ENCODE peak calls at places on chromosomes 4 and X, in six cellular contexts. M, N, C, K, Q and O are unnamed samples. For H3K9me3, the result is how much of the 10 kb centered on the place peaks cover.

GRCh38 chr4:30939684-30940083 is 219.5 kb downstream of the PCDH7 start:
- DNase-seq in C (no peak), Q (no peak), K (no peak), M (no peak), N (no peak), O (no peak)

GRCh38 chr4:80767944-80768343 is 262.6 kb upstream of the BMP3 start:
- DNase-seq in M (peak), K (no peak), N (no peak), Q (no peak), C (no peak), O (no peak)

GRCh38 chr4:59608466-59608865 is 1591.7 kb upstream of the ADGRL3 start:
- DNase-seq in C (no peak), N (no peak), M (no peak), K (no peak), Q (no peak), O (no peak)

GRCh38 chr4:184826315-184827266 is 823 bp upstream of the ACSL1 start:
- DNase-seq in M (no peak), N (peak), K (peak), Q (no peak), C (peak), O (peak)

GRCh38 chr4:98261291-98262271 is at the start of gene RAP1GDS1:
- DNase-seq in K (peak), M (peak), C (peak), Q (peak), N (peak), O (peak)

GRCh38 chrX:37912286-37912685 is 64.9 kb upstream of the DYNLT3 start:
- DNase-seq in M (no peak), C (no peak), Q (no peak), N (no peak), K (no peak), O (no peak)

GRCh38 chrX:125497667-125498066 is 178.0 kb downstream of the TEX13C start:
- DNase-seq in Q (no peak), C (no peak), M (no peak), N (no peak), K (no peak), O (no peak)

GRCh38 chr4:16590792-16591191 is 307.7 kb downstream of the LDB2 start:
- DNase-seq in N (no peak), C (no peak), M (no peak), Q (no peak), K (no peak), O (peak)

GRCh38 chrX:74234829-74235228 is 69.2 kb upstream of the ZCCHC13 start:
- DNase-seq in K (no peak), Q (no peak), M (no peak), C (no peak), N (no peak), O (no peak)

GRCh38 chrX:110125435-110125834 is 122.5 kb downstream of the TMEM164 start:
- DNase-seq in K (no peak), M (peak), Q (peak), N (no peak), C (peak), O (peak)

GRCh38 chr4:3352918-3353594 is 60.2 kb downstream of the RGS12 start:
- DNase-seq in C (no peak), Q (no peak), K (no peak), N (no peak), M (no peak), O (no peak)

GRCh38 chrX:68718443-68718820 is 71.0 kb downstream of the STARD8 start:
- DNase-seq in K (no peak), C (no peak), N (no peak), Q (no peak), M (no peak), O (no peak)

DNA sequence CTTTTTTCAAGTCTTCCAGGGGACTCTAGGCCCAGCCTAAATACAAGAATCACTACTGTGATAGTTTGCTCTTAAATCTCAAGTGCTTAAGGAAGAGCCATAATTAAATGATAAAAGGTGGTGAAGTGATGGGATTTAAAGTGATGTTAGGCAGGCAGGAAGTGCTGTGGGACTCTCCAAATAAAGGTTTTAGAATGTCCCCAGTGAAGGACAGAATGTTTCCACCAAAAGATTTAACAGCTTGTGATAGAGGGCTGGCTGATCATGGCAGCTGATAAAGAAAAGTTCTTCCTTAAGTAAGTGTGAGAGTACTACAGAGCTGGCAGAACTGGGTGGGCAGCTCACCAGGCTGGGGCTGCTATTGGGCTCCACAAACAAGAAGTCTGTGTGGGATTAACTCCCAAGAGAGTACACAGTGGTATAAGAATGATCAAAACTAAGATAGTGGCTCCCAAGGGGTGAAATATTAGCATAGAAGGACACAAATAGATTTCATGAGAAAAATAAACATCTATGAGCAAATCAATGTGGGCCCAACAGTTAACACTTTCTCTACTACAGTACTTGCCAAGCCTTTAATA is 637.2 kb upstream of the CPEB2 start:
- DNase-seq in K (no peak), C (no peak), N (no peak), M (no peak), Q (no peak), O (no peak)
- H3K9me3 ChIP-seq in K (under half), C (under half), N (under half), M (under half), Q (under half), O (under half)

GRCh38 chrX:146604196-146604595 is 205.4 kb upstream of the CXorf51B start:
- DNase-seq in Q (no peak), M (no peak), N (no peak), K (no peak), C (no peak), O (no peak)

GRCh38 chrX:146602246-146602645 is 207.3 kb upstream of the CXorf51B start:
- DNase-seq in N (no peak), C (no peak), Q (no peak), M (no peak), K (no peak), O (no peak)
- H3K9me3 ChIP-seq in N (under half), C (under half), Q (under half), M (under half), K (under half), O (under half)

GRCh38 chr4:273312-274017 is 31.8 kb downstream of the ZNF732 start:
- DNase-seq in M (no peak), Q (no peak), C (no peak), K (no peak), N (no peak), O (no peak)

DNA sequence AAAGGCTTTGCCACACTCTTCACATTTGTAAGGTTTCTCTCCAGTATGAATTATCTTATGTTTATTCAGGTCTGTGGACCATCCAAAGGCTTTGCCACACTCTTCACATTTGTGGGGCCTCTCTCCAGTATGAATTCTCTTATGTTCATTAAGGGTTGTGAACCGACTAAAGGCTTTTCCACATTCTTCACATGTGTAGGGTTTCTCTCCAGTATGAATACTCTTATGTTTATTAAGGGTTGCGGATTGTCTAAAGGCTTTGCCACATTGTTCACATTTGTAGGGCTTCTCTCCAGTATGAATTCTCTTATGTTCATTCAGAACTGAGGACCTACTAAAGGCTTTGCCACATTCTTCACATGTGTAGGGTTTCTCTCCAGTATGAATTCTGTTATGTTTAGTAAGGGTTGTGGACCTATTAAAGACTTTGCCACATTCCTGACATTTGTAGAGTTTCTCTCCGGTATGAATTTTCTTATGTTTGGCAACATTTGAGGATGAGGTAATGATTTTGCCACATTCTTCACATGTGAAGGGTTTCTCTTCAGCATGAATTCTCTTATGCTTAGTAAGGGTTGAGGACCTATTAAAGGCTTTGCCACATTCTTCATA is 33.7 kb downstream of the ZNF732 start:
- DNase-seq in Q (no peak), M (no peak), N (no peak), C (no peak), K (no peak), O (no peak)
- H3K9me3 ChIP-seq in Q (under half), M (half or more), N (half or more), C (under half), K (half or more), O (half or more)

DNA sequence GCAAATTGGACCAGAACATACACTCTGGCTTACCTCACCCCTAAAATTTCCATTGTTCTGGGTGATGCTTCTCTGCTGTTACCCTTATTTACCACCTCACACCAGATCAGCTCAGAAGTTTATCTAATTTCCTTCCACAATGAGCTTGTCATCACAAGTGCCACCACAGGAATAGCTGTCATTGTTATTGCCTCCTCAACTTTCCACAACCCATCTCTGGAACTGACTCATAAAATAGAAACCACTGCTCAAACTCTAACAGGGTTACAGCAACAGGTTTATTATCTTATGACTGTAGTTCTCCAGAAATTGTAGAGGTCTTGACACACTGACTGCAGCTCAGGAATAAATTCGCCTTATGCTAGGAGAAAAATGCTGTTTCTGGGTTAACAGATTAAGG is 52.7 kb downstream of the ZNF718 start:
- DNase-seq in Q (no peak), C (no peak), N (no peak), K (no peak), M (no peak), O (no peak)
- H3K9me3 ChIP-seq in Q (under half), C (under half), N (under half), K (half or more), M (half or more), O (half or more)

GRCh38 chr4:113070755-113071154 is 21.3 kb downstream of the ANK2 start:
- DNase-seq in Q (no peak), M (no peak), N (no peak), K (no peak), C (no peak), O (no peak)

GRCh38 chr4:113064244-113064643 is 14.8 kb downstream of the ANK2 start:
- DNase-seq in K (no peak), N (no peak), Q (peak), C (peak), M (no peak), O (peak)

GRCh38 chr4:113069212-113069892 is 19.9 kb downstream of the ANK2 start:
- DNase-seq in C (no peak), K (no peak), N (no peak), M (peak), Q (no peak), O (no peak)

GRCh38 chr4:113060853-113061252 is 11.4 kb downstream of the ANK2 start:
- DNase-seq in C (no peak), M (no peak), N (no peak), K (no peak), Q (no peak), O (peak)

GRCh38 chr4:113065629-113066028 is 16.2 kb downstream of the ANK2 start:
- DNase-seq in K (no peak), C (no peak), Q (no peak), M (no peak), N (no peak), O (no peak)
- H3K9me3 ChIP-seq in K (under half), C (under half), Q (under half), M (under half), N (under half), O (under half)

GRCh38 chr4:20030108-20030507 is 221.6 kb upstream of the SLIT2 start:
- DNase-seq in N (no peak), Q (no peak), K (no peak), M (no peak), C (no peak), O (no peak)

GRCh38 chr4:20026456-20026855 is 225.2 kb upstream of the SLIT2 start:
- DNase-seq in Q (no peak), K (no peak), C (no peak), M (peak), N (no peak), O (no peak)

DNA sequence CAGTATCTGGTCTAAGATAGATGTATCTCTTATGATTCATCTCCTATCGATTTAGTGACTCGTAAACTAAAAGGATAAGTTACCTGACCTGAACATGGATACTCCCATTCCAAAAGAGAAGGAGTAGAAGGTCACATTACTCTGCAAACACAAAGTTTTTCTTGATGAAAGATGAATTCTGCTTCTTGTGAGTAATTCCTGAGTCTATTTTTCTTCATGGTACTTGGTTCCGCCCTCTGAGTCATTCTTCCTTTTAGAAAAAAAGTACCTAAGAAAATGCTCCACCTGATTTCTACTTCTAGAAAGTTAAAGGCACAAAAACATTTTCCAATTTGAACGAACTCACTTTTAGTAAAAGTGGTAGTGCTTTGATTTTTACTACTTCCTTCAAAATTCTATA is 223.0 kb upstream of the SLIT2 start:
- DNase-seq in N (no peak), C (no peak), K (no peak), M (peak), Q (no peak), O (no peak)
- H3K9me3 ChIP-seq in N (under half), C (under half), K (under half), M (under half), Q (under half), O (under half)

DNA sequence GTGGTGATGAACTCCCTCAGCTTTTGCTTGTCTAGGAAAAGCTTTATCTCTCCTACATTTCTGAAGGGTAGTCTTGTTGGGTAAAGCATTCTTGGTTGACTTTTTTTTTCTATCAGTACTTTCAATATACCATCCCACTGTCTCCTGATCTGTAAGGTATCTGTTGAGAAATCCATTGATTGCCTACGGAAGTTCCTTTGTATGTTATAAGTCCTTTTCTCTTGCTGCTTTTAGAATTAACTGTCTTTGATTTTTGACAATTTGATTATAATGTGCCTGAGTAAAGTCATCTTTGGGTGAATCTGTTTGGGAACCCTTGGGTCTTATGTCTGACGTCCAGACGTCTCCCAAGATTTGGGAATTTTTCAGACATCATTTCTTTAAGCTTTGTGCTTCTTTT is 30.8 kb downstream of the SCLT1 start:
- DNase-seq in M (no peak), K (no peak), N (no peak), Q (no peak), C (no peak), O (no peak)
- H3K9me3 ChIP-seq in M (under half), K (under half), N (half or more), Q (under half), C (under half), O (under half)

DNA sequence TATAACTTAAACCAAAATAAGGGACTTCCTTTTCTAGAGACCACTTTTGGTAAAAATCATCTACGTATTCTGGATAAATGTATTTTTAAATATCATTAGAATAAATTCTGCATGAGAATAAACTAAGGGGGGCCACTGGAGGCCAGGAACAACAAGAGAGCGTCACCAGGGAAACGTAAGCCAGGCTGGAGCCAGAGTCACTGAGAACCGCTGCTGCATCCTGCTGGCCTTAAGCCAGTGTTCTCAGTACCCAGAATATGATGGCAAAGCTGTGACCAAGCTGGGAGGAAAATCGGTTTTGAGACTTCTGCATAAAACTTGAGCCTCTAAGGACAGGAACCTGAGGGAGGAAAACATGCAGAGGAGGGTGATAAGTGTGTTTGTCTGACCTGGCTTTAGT is 63.0 kb upstream of the FAM9A start:
- DNase-seq in Q (no peak), K (no peak), C (peak), N (no peak), M (no peak), O (peak)
- H3K9me3 ChIP-seq in Q (under half), K (under half), C (under half), N (under half), M (under half), O (under half)